ENCODE peak calls at places on chromosomes 4 and X, in eight cellular contexts. Q is NCI-H1436; H is fibroblast of lung; D is fibroblast of pulmonary artery; K is OCI-LY7; F is activated CD8-positive, alpha-beta memory T cell treated with anti-CD3 and anti-CD28 coated beads for 1 hour; G is NCI-H2029 treated with DMSO at 0.1 percent for 48 hours; B is cardiac fibroblast. X is an unnamed sample.

GRCh38 chr4:56937262-56937661 is 29.6 kb downstream of the REST start:
- DNase-seq in Q (no peak), H (peak; percentile 76), D (peak; percentile 83), K (no peak), F (no peak), G (no peak), B (peak; percentile 73), X (peak; percentile 80)

GRCh38 chrX:131747173-131747572 is 203.3 kb downstream of the OR13H1 start:
- DNase-seq in Q (no peak), H (no peak), D (no peak), K (no peak), F (peak; percentile 43), G (no peak), B (no peak), X (no peak)

GRCh38 chrX:53093177-53093655 is 726 bp upstream of the KANTR start:
- DNase-seq in Q (peak; percentile 85), H (peak; percentile 74), D (peak; percentile 81), K (peak; percentile 78), F (no peak), G (peak; percentile 30), B (peak; percentile 86), X (peak; percentile 86)

GRCh38 chr4:112994732-112995131 is 54.7 kb upstream of the ANK2 start:
- DNase-seq in Q (no peak), H (no peak), D (no peak), K (no peak), F (no peak), G (no peak), B (no peak), X (no peak)

GRCh38 chrX:40893251-40893910 is 158.0 kb upstream of the MED14 start:
- DNase-seq in Q (no peak), H (peak; percentile 24), D (peak; percentile 45), K (no peak), F (no peak), G (no peak), B (peak; percentile 55), X (no peak)

GRCh38 chrX:21708116-21708515 is 49.8 kb downstream of the SMPX start:
- DNase-seq in Q (no peak), H (peak; percentile 6), D (peak; percentile 16), K (no peak), F (no peak), G (no peak), B (peak; percentile 1), X (no peak)

GRCh38 chr4:60506061-60506460 is 694.1 kb upstream of the ADGRL3 start:
- DNase-seq in Q (no peak), H (no peak), D (no peak), K (no peak), F (no peak), G (no peak), B (no peak), X (no peak)

GRCh38 chrX:116872931-116873330 is 410.2 kb upstream of the CT83 start:
- DNase-seq in Q (no peak), H (no peak), D (no peak), K (no peak), F (no peak), G (no peak), B (no peak), X (peak; percentile 19)

GRCh38 chrX:3184176-3184930 is 143.1 kb downstream of the ARSF start:
- DNase-seq in Q (no peak), H (peak; percentile 92), D (peak; percentile 66), K (no peak), F (no peak), G (no peak), B (peak; percentile 72), X (peak; percentile 80)

GRCh38 chr4:145868637-145869409 is 69.8 kb downstream of the ZNF827 start:
- DNase-seq in Q (no peak), H (peak; percentile 12), D (no peak), K (peak; percentile 24), F (no peak), G (no peak), B (no peak), X (no peak)

GRCh38 chr4:5780831-5781480 is 70.0 kb downstream of the EVC start:
- DNase-seq in Q (no peak), H (no peak), D (peak; percentile 60), K (no peak), F (no peak), G (no peak), B (peak; percentile 40), X (peak; percentile 87)

GRCh38 chrX:12843668-12844279 is 23.1 kb upstream of the TLR7 start:
- DNase-seq in Q (no peak), H (no peak), D (no peak), K (peak; percentile 44), F (no peak), G (no peak), B (no peak), X (no peak)

GRCh38 chr4:10162341-10163000 is 45.9 kb upstream of the WDR1 start:
- DNase-seq in Q (no peak), H (no peak), D (no peak), K (no peak), F (no peak), G (no peak), B (no peak), X (no peak)

GRCh38 chr4:139625487-139625886 is 40.1 kb upstream of the MGST2 start:
- DNase-seq in Q (no peak), H (no peak), D (no peak), K (no peak), F (no peak), G (no peak), B (no peak), X (no peak)